ENCODE peak calls at places on chromosomes 3 and 15, in six cellular contexts. X is kidney, D is astrocyte of the spinal cord, J is fibroblast of mammary gland, W is Peyer's patch, N is HFF-Myc. V is an unnamed sample.

GRCh38 chr15:69755571-69756310 is 303.1 kb downstream of the RPLP1 start:
- DNase-seq in X (no peak), D (peak), J (peak), W (peak), N (no peak), V (no peak)

GRCh38 chr3:196890309-196890708 is 22.6 kb downstream of the SENP5 start:
- DNase-seq in X (no peak), D (no peak), J (no peak), W (no peak), N (no peak), V (no peak)

GRCh38 chr3:24004171-24004938 is 59.3 kb downstream of the NR1D2 start:
- DNase-seq in X (no peak), D (no peak), J (no peak), W (no peak), N (no peak), V (no peak)

GRCh38 chr3:172087827-172088580 is 48.6 kb downstream of the FNDC3B start:
- DNase-seq in X (no peak), D (no peak), J (no peak), W (no peak), N (no peak), V (no peak)

GRCh38 chr3:177811111-177811510 is 613.8 kb upstream of the TBL1XR1 start:
- DNase-seq in X (no peak), D (no peak), J (no peak), W (no peak), N (no peak), V (no peak)

GRCh38 chr3:32743934-32744333 is 58.9 kb downstream of the CNOT10 start:
- DNase-seq in X (no peak), D (no peak), J (peak), W (no peak), N (peak), V (no peak)

GRCh38 chr3:90091557-90091956 is 984.1 kb downstream of the EPHA3 start:
- DNase-seq in X (no peak), D (peak), J (peak), W (no peak), N (no peak), V (no peak)

GRCh38 chr15:69853572-69853971 is 244.1 kb downstream of the TLE3 start:
- DNase-seq in X (no peak), D (peak), J (peak), W (no peak), N (no peak), V (no peak)

GRCh38 chr3:115165266-115165665 is 18.2 kb upstream of the ZBTB20 start:
- DNase-seq in X (no peak), D (no peak), J (no peak), W (no peak), N (no peak), V (no peak)

GRCh38 chr3:15630646-15631350 is 29.3 kb downstream of the BTD start:
- DNase-seq in X (no peak), D (peak), J (peak), W (no peak), N (no peak), V (no peak)

GRCh38 chr15:89647191-89647851 is 7.9 kb downstream of the KIF7 start:
- DNase-seq in X (peak), D (peak), J (peak), W (peak), N (no peak), V (peak)

GRCh38 chr15:22866066-22866465 is 27.6 kb downstream of the NIPA2 start:
- DNase-seq in X (peak), D (peak), J (no peak), W (no peak), N (no peak), V (peak)

GRCh38 chr3:72213296-72214064 is 428.5 kb upstream of the PROK2 start:
- DNase-seq in X (no peak), D (no peak), J (no peak), W (no peak), N (no peak), V (no peak)

GRCh38 chr3:156341831-156342416 is 213.0 kb downstream of the SSR3 start:
- DNase-seq in X (no peak), D (no peak), J (no peak), W (peak), N (no peak), V (no peak)

GRCh38 chr3:85801955-85802354 is 843.2 kb downstream of the CADM2 start:
- DNase-seq in X (no peak), D (no peak), J (no peak), W (no peak), N (no peak), V (no peak)

GRCh38 chr15:33074942-33075341 is 119.6 kb downstream of the FMN1 start:
- DNase-seq in X (no peak), D (no peak), J (no peak), W (peak), N (no peak), V (no peak)
- TF ChIP-seq CTCF in X (peak), D (no peak), J (no peak), W (no peak), N (no peak), V (no peak)

DNA sequence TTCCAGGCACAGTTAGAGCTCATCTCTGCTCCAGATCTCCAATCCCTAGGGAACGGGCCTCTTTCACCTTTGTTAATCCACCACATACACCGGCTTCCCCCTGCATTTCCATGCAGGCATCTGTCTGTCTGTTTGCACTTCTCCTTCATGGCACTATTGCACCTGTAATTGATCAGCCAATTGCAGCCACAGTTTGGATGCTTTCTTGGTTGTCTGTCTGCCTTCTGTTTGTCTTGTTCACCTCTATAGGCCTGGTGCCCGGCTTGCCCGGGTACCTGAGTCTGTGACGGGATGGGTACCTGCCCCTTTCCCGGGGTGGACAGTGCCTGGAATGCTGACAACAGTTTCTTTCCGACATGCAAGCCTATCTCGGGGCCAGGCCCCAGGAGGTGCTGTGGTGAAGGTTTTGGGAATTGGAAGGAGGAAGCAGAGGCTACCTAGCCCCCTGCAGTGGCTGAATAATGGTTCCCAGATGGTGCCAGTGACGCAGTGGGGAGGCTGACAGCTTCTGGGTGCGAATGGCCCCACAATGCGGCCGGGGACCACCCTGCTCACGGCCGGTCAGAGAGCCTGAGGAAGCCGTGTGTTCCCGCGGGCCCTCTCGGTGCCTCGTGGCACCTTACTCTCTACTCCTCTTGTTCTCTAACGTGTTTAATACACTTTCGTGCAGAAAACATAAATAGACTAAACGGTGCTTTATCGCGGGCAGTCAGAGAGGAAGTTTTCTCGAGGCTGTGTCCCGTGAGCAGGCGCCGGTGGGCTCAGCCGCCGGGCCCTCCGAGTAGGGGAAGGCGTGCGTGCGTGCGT is 31.3 kb upstream of the RAB6B start:
- DNase-seq in X (no peak), D (peak), J (peak), W (no peak), N (no peak), V (no peak)
- H3K4me3 ChIP-seq in X (peak), D (peak), J (peak), W (peak), N (peak), V (peak)

GRCh38 chr3:56042326-56042951 is 425.8 kb downstream of the ERC2 start:
- DNase-seq in X (no peak), D (peak), J (peak), W (no peak), N (peak), V (no peak)
- TF ChIP-seq CTCF in X (peak), D (peak), J (peak), W (no peak), N (peak), V (no peak)

GRCh38 chr15:90991587-90992285 is 2.6 kb downstream of the PRC1 start:
- DNase-seq in X (no peak), D (no peak), J (no peak), W (no peak), N (no peak), V (no peak)
- H3K4me3 ChIP-seq in X (no peak), D (no peak), J (no peak), W (no peak), N (peak), V (no peak)

GRCh38 chr15:80984856-80985255 is 4.8 kb downstream of the MESD start:
- DNase-seq in X (no peak), D (no peak), J (peak), W (no peak), N (no peak), V (peak)

GRCh38 chr15:80978685-80979084 is 10.9 kb downstream of the MESD start:
- DNase-seq in X (no peak), D (peak), J (peak), W (no peak), N (peak), V (no peak)

GRCh38 chr15:80982839-80983238 is 6.8 kb downstream of the MESD start:
- DNase-seq in X (no peak), D (no peak), J (no peak), W (no peak), N (no peak), V (no peak)

GRCh38 chr15:80979538-80980200 is 9.9 kb downstream of the MESD start:
- DNase-seq in X (no peak), D (no peak), J (no peak), W (no peak), N (no peak), V (no peak)

DNA sequence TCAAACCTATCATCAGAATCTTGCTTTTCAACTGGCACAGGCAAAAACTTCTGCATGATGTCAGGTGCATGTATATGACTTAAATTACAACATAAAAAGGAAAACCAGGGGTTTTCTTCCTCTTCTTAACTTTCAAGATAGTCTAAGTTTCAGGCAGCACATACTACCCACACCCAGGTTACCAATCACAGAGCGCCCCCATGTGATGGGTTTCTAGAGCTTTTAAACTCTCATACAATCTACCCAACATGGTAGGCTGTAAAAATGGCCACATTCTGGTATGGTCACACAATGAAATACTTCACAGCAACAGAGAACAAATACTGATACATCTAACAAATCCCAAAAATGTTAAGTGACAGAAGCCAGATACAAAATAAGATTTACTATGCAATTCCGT is 7.4 kb downstream of the MESD start:
- DNase-seq in X (no peak), D (no peak), J (no peak), W (no peak), N (no peak), V (no peak)
- TF ChIP-seq CTCF in X (no peak), D (peak), J (no peak), W (no peak), N (no peak), V (no peak)

GRCh38 chr15:59347915-59348314 is 24.8 kb downstream of the MYO1E start:
- DNase-seq in X (no peak), D (no peak), J (no peak), W (no peak), N (no peak), V (no peak)

GRCh38 chr15:59352683-59353082 is 20.0 kb downstream of the MYO1E start:
- DNase-seq in X (no peak), D (no peak), J (no peak), W (no peak), N (no peak), V (no peak)

GRCh38 chr15:59350421-59350732 is 22.3 kb downstream of the MYO1E start:
- DNase-seq in X (no peak), D (no peak), J (no peak), W (no peak), N (no peak), V (no peak)

GRCh38 chr15:59352189-59352588 is 20.5 kb downstream of the MYO1E start:
- DNase-seq in X (no peak), D (no peak), J (no peak), W (no peak), N (no peak), V (no peak)

DNA sequence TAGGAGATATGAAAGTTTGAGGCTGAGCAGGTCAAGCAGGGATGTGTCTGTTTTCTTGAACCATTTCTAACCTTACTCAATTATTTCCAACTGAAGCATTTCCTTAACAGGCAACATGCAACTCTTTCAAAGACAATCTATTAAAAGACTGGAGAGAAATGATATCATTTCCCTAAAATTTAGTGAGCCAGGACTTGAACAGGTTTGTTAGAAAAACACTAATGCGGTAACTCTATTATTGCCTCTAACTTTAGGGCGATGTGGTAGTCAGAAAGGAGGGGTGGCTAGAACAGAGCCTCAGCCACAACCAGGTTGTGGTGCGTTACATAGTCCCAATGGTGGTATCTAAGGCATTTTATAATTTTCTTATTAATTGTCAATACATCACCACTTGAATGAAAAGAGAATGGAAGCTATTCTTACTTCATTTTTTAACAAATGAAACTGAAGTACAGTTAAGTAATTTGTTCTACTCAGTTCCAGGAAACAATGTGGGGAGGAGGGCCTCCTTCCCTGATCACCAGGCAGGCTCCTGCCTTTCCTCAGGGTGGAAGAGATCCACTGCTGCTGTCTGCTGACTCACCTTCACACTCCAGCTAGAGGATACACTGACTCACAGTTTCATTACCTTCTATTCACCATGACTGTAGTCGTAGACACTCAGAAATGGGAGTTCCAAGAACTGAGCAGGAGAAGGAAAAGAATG is 22.8 kb downstream of the MYO1E start:
- DNase-seq in X (no peak), D (peak), J (peak), W (peak), N (peak), V (no peak)
- H3K4me3 ChIP-seq in X (no peak), D (no peak), J (no peak), W (no peak), N (no peak), V (no peak)

V was measured in lower leg skin.